ENCODE peak calls at places on chromosomes 12 and 14, in five cellular contexts. One of them, this sample, is unnamed.

GRCh38 chr12:93591137-93591868 is 18.8 kb downstream of the SOCS2 start:
- DNase-seq in AG04449: no peak
- DNase-seq in Kasumi-1: peak
- DNase-seq in fibroblast of gingiva: peak
- DNase-seq in fibroblast of pulmonary artery: peak
- DNase-seq in this sample: peak

GRCh38 chr12:2345902-2346301 is 293.1 kb downstream of the CACNA1C start:
- DNase-seq in fibroblast of gingiva: no peak
- DNase-seq in Kasumi-1: no peak
- DNase-seq in AG04449: no peak
- DNase-seq in fibroblast of pulmonary artery: no peak
- DNase-seq in this sample: no peak

GRCh38 chr14:29339491-29339890 is 572.9 kb downstream of the FOXG1 start:
- DNase-seq in Kasumi-1: no peak
- DNase-seq in fibroblast of gingiva: no peak
- DNase-seq in AG04449: no peak
- DNase-seq in fibroblast of pulmonary artery: peak
- DNase-seq in this sample: peak

GRCh38 chr14:90556050-90556477 is 159.2 kb downstream of the CALM1 start:
- DNase-seq in AG04449: no peak
- DNase-seq in fibroblast of pulmonary artery: no peak
- DNase-seq in fibroblast of gingiva: no peak
- DNase-seq in Kasumi-1: no peak
- DNase-seq in this sample: no peak

GRCh38 chr14:103556976-103557758 is 5.3 kb downstream of the BAG5 start:
- DNase-seq in fibroblast of gingiva: no peak
- DNase-seq in AG04449: no peak
- DNase-seq in Kasumi-1: no peak
- DNase-seq in fibroblast of pulmonary artery: no peak
- DNase-seq in this sample: no peak

GRCh38 chr12:124498870-124499753 is 68.3 kb downstream of the NCOR2 start:
- DNase-seq in AG04449: no peak
- DNase-seq in fibroblast of pulmonary artery: peak
- DNase-seq in fibroblast of gingiva: peak
- DNase-seq in Kasumi-1: no peak
- DNase-seq in this sample: peak

GRCh38 chr12:105214670-105215375 is 21.2 kb downstream of the APPL2 start:
- DNase-seq in Kasumi-1: no peak
- DNase-seq in fibroblast of gingiva: no peak
- DNase-seq in AG04449: no peak
- DNase-seq in fibroblast of pulmonary artery: peak
- DNase-seq in this sample: no peak

GRCh38 chr12:108666326-108666995 is 32.8 kb upstream of the SELPLG start:
- DNase-seq in AG04449: no peak
- DNase-seq in fibroblast of gingiva: peak
- DNase-seq in fibroblast of pulmonary artery: peak
- DNase-seq in Kasumi-1: no peak
- DNase-seq in this sample: peak

GRCh38 chr12:133130808-133131128 is 341 bp downstream of the ZNF10 start:
- DNase-seq in Kasumi-1: no peak
- DNase-seq in fibroblast of gingiva: no peak
- DNase-seq in fibroblast of pulmonary artery: no peak
- DNase-seq in AG04449: no peak
- DNase-seq in this sample: peak

GRCh38 chr12:86838709-86839108 is 582.5 kb upstream of the MGAT4C start:
- DNase-seq in AG04449: no peak
- DNase-seq in fibroblast of pulmonary artery: peak
- DNase-seq in Kasumi-1: no peak
- DNase-seq in fibroblast of gingiva: peak
- DNase-seq in this sample: peak

GRCh38 chr14:50312734-50313054 is 570 bp downstream of the DMAC2L start:
- DNase-seq in fibroblast of gingiva: no peak
- DNase-seq in fibroblast of pulmonary artery: no peak
- DNase-seq in AG04449: no peak
- DNase-seq in Kasumi-1: peak
- DNase-seq in this sample: peak